ENCODE peak calls at places on chromosomes 1 and 21, in four cellular contexts. One of them, this sample, is unnamed.

GRCh38 chr1:43312212-43312623 is 11.4 kb downstream of the TIE1 start:
- DNase-seq in GM12878: no peak
- DNase-seq in K562: no peak
- DNase-seq in HepG2: no peak
- DNase-seq in this sample: no peak

GRCh38 chr1:151158751-151159251 is 2.4 kb downstream of the TNFAIP8L2 start:
- DNase-seq in GM12878: no peak
- DNase-seq in K562: no peak
- DNase-seq in HepG2: no peak
- DNase-seq in this sample: no peak

GRCh38 chr1:46487818-46488218 is 1.8 kb upstream of the DMBX1 start:
- DNase-seq in GM12878: no peak
- DNase-seq in K562: peak
- DNase-seq in HepG2: no peak
- DNase-seq in this sample: peak

GRCh38 chr1:234933475-234933874 is 195.2 kb downstream of the TOMM20 start:
- DNase-seq in GM12878: peak
- DNase-seq in K562: no peak
- DNase-seq in HepG2: no peak
- DNase-seq in this sample: no peak

GRCh38 chr1:11520531-11521233 is 41.7 kb downstream of the DISP3 start:
- DNase-seq in GM12878: no peak
- DNase-seq in K562: no peak
- DNase-seq in HepG2: no peak
- DNase-seq in this sample: no peak

GRCh38 chr1:233357595-233358446 is 30.3 kb downstream of the MAP3K21 start:
- DNase-seq in GM12878: no peak
- DNase-seq in K562: no peak
- DNase-seq in HepG2: no peak
- DNase-seq in this sample: no peak

GRCh38 chr21:39064325-39065012 is 118.8 kb downstream of the PSMG1 start:
- DNase-seq in GM12878: no peak
- DNase-seq in K562: no peak
- DNase-seq in HepG2: no peak
- DNase-seq in this sample: no peak

GRCh38 chr1:25989440-25989839 is 8.4 kb downstream of the PAFAH2 start:
- DNase-seq in GM12878: no peak
- DNase-seq in K562: no peak
- DNase-seq in HepG2: no peak
- DNase-seq in this sample: no peak

GRCh38 chr1:22048351-22049192 is 3.9 kb upstream of the CDC42 start:
- DNase-seq in GM12878: peak
- DNase-seq in K562: peak
- DNase-seq in HepG2: peak
- DNase-seq in this sample: no peak

GRCh38 chr1:218336353-218336752 is 8.8 kb upstream of the TGFB2 start:
- DNase-seq in GM12878: no peak
- DNase-seq in K562: no peak
- DNase-seq in HepG2: no peak
- DNase-seq in this sample: no peak

GRCh38 chr1:11498956-11499824 is 20.2 kb downstream of the DISP3 start:
- DNase-seq in GM12878: no peak
- DNase-seq in K562: peak
- DNase-seq in HepG2: no peak
- DNase-seq in this sample: no peak

GRCh38 chr1:179146916-179147315 is 65.0 kb downstream of the TOR3A start:
- DNase-seq in GM12878: no peak
- DNase-seq in K562: no peak
- DNase-seq in HepG2: no peak
- DNase-seq in this sample: no peak

GRCh38 chr1:226654508-226655124 is 84.5 kb downstream of the ITPKB start:
- DNase-seq in GM12878: no peak
- DNase-seq in K562: no peak
- DNase-seq in HepG2: no peak
- DNase-seq in this sample: no peak

GRCh38 chr1:114156538-114157274 is 3.0 kb upstream of the SYT6 start:
- DNase-seq in GM12878: no peak
- DNase-seq in K562: no peak
- DNase-seq in HepG2: no peak
- DNase-seq in this sample: no peak

GRCh38 chr1:77459881-77460280 is 178.1 kb downstream of the AK5 start:
- DNase-seq in GM12878: no peak
- DNase-seq in K562: no peak
- DNase-seq in HepG2: no peak
- DNase-seq in this sample: no peak

GRCh38 chr1:234613128-234613875 is 3.3 kb upstream of the IRF2BP2 start:
- DNase-seq in GM12878: no peak
- DNase-seq in K562: no peak
- DNase-seq in HepG2: peak
- DNase-seq in this sample: no peak

GRCh38 chr1:42922687-42923366 is 35.8 kb downstream of the SLC2A1 start:
- DNase-seq in GM12878: peak
- DNase-seq in K562: peak
- DNase-seq in HepG2: peak
- DNase-seq in this sample: peak

GRCh38 chr1:208387908-208388756 is 143.9 kb upstream of the PLXNA2 start:
- DNase-seq in GM12878: no peak
- DNase-seq in K562: no peak
- DNase-seq in HepG2: no peak
- DNase-seq in this sample: no peak

GRCh38 chr1:47675721-47676120 is 237.9 kb downstream of the FOXD2 start:
- DNase-seq in GM12878: no peak
- DNase-seq in K562: no peak
- DNase-seq in HepG2: no peak
- DNase-seq in this sample: no peak

GRCh38 chr1:101308001-101308659 is 71.3 kb downstream of the S1PR1 start:
- DNase-seq in GM12878: no peak
- DNase-seq in K562: no peak
- DNase-seq in HepG2: no peak
- DNase-seq in this sample: no peak

GRCh38 chr1:89545264-89546038 is 20.8 kb downstream of the LRRC8B start:
- DNase-seq in GM12878: no peak
- DNase-seq in K562: peak
- DNase-seq in HepG2: no peak
- DNase-seq in this sample: no peak

GRCh38 chr1:207890136-207890738 is 20.7 kb downstream of the CD34 start:
- DNase-seq in GM12878: no peak
- DNase-seq in K562: no peak
- DNase-seq in HepG2: no peak
- DNase-seq in this sample: no peak

GRCh38 chr1:1040004-1040991 is 20.4 kb downstream of the AGRN start:
- DNase-seq in GM12878: no peak
- DNase-seq in K562: peak
- DNase-seq in HepG2: no peak
- DNase-seq in this sample: peak

GRCh38 chr1:228014235-228014930 is 7.6 kb downstream of the WNT3A start:
- DNase-seq in GM12878: no peak
- DNase-seq in K562: no peak
- DNase-seq in HepG2: no peak
- DNase-seq in this sample: peak

GRCh38 chr1:228268891-228269285 is 61.0 kb downstream of the OBSCN start:
- DNase-seq in GM12878: no peak
- DNase-seq in K562: no peak
- DNase-seq in HepG2: no peak
- DNase-seq in this sample: no peak

GRCh38 chr1:215704089-215704860 is 137.2 kb downstream of the KCTD3 start:
- DNase-seq in GM12878: no peak
- DNase-seq in K562: no peak
- DNase-seq in HepG2: no peak
- DNase-seq in this sample: no peak

GRCh38 chr1:44721521-44722361 is 9.2 kb downstream of the RNU5D-1 start:
- DNase-seq in GM12878: peak
- DNase-seq in K562: peak
- DNase-seq in HepG2: peak
- DNase-seq in this sample: peak

GRCh38 chr1:160260436-160261382 is 1.6 kb downstream of the DCAF8 start:
- DNase-seq in GM12878: no peak
- DNase-seq in K562: no peak
- DNase-seq in HepG2: peak
- DNase-seq in this sample: peak

GRCh38 chr1:153678519-153679336 is at the start of gene NPR1:
- DNase-seq in GM12878: no peak
- DNase-seq in K562: peak
- DNase-seq in HepG2: no peak
- DNase-seq in this sample: no peak

GRCh38 chr1:204041803-204042505 is 31.0 kb upstream of the SOX13 start:
- DNase-seq in GM12878: no peak
- DNase-seq in K562: no peak
- DNase-seq in HepG2: no peak
- DNase-seq in this sample: no peak

GRCh38 chr1:3492545-3493246 is 38.2 kb downstream of the ARHGEF16 start:
- DNase-seq in GM12878: no peak
- DNase-seq in K562: no peak
- DNase-seq in HepG2: no peak
- DNase-seq in this sample: no peak

GRCh38 chr1:162983671-162984425 is 85.3 kb upstream of the RGS4 start:
- DNase-seq in GM12878: no peak
- DNase-seq in K562: no peak
- DNase-seq in HepG2: no peak
- DNase-seq in this sample: no peak

GRCh38 chr1:162985816-162986215 is 83.3 kb upstream of the RGS4 start:
- DNase-seq in GM12878: no peak
- DNase-seq in K562: no peak
- DNase-seq in HepG2: no peak
- DNase-seq in this sample: no peak

GRCh38 chr1:162982364-162982763 is 86.8 kb upstream of the RGS4 start:
- DNase-seq in GM12878: no peak
- DNase-seq in K562: no peak
- DNase-seq in HepG2: no peak
- DNase-seq in this sample: no peak

GRCh38 chr1:162987866-162988265 is 81.3 kb upstream of the RGS4 start:
- DNase-seq in GM12878: no peak
- DNase-seq in K562: no peak
- DNase-seq in HepG2: no peak
- DNase-seq in this sample: no peak

GRCh38 chr1:162984699-162985098 is 84.5 kb upstream of the RGS4 start:
- DNase-seq in GM12878: no peak
- DNase-seq in K562: no peak
- DNase-seq in HepG2: no peak
- DNase-seq in this sample: no peak
- TF ChIP-seq FOXM1 in GM12878: no peak
- TF ChIP-seq FOXM1 in K562: no peak
- TF ChIP-seq FOXM1 in HepG2: no peak
- TF ChIP-seq FOXM1 in this sample: no peak

GRCh38 chr1:236142358-236143103 is at the start of gene GPR137B:
- DNase-seq in GM12878: no peak
- DNase-seq in K562: peak
- DNase-seq in HepG2: no peak
- DNase-seq in this sample: peak
- TF ChIP-seq SP1 in GM12878: peak
- TF ChIP-seq SP1 in K562: no peak
- TF ChIP-seq SP1 in HepG2: no peak
- TF ChIP-seq SP1 in this sample: no peak

GRCh38 chr1:162757476-162757875 is 33.0 kb upstream of the HSD17B7 start:
- DNase-seq in GM12878: no peak
- DNase-seq in K562: no peak
- DNase-seq in HepG2: no peak
- DNase-seq in this sample: no peak
- TF ChIP-seq FOXM1 in GM12878: no peak
- TF ChIP-seq FOXM1 in K562: no peak
- TF ChIP-seq FOXM1 in HepG2: no peak
- TF ChIP-seq FOXM1 in this sample: no peak

GRCh38 chr1:163877016-163877415 is 555.3 kb downstream of the NUF2 start:
- DNase-seq in GM12878: no peak
- DNase-seq in K562: no peak
- DNase-seq in HepG2: no peak
- DNase-seq in this sample: no peak
- TF ChIP-seq SP1 in GM12878: no peak
- TF ChIP-seq SP1 in K562: no peak
- TF ChIP-seq SP1 in HepG2: no peak
- TF ChIP-seq SP1 in this sample: no peak

DNA sequence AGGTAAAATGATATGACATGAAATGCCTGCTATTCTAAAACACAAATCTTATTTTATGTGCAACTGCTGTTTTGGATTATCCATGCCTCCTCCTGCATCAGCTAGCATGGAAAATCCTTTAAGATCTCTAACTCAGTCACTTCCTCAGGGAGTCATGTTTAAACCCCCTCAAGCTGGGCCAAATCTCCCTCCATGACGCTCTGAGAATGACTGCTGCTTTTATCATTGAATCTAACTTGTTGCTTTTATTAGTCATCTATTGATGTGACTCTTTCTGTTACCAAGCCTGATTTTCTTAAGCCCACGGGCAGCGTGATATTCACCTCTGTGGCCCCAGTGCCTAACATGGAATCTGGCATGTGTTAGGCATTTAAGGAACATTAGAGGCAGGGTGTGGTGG is 324.8 kb downstream of the DISC1 start:
- DNase-seq in GM12878: no peak
- DNase-seq in K562: no peak
- DNase-seq in HepG2: no peak
- DNase-seq in this sample: no peak
- TF ChIP-seq FOXM1 in GM12878: no peak
- TF ChIP-seq FOXM1 in K562: no peak
- TF ChIP-seq FOXM1 in HepG2: no peak
- TF ChIP-seq FOXM1 in this sample: no peak

This sample was measured in HEK293T.